ENCODE peak calls at places on chromosomes 12 and 14, in four cellular contexts. R is stomach, U is cardiac muscle cell, Q is psoas muscle. B is an unnamed sample.

GRCh38 chr14:26917086-26917485 is 319.3 kb upstream of the NOVA1 start:
- DNase-seq in U (peak; percentile 24), Q (no peak), R (no peak), B (no peak)

GRCh38 chr14:72054929-72055328 is 122.7 kb downstream of the RGS6 start:
- DNase-seq in U (no peak), Q (no peak), R (no peak), B (no peak)

GRCh38 chr14:92144708-92145107 is 22.9 kb downstream of the CPSF2 start:
- DNase-seq in Q (no peak), R (no peak), U (no peak), B (no peak)

GRCh38 chr14:103006991-103007520 is 50.3 kb downstream of the CDC42BPB start:
- DNase-seq in R (no peak), Q (no peak), U (no peak), B (no peak)

GRCh38 chr12:110007874-110008273 is 8.6 kb downstream of the ANKRD13A start:
- DNase-seq in U (no peak), Q (no peak), R (no peak), B (no peak)

GRCh38 chr12:40634431-40635131 is 57.7 kb upstream of the CNTN1 start:
- DNase-seq in R (no peak), Q (no peak), U (no peak), B (no peak)

GRCh38 chr12:16347391-16348298 is at the start of gene MGST1:
- DNase-seq in Q (peak; percentile 80), R (peak; percentile 79), U (peak; percentile 85), B (peak; percentile 90)

GRCh38 chr12:122918827-122919226 is 22.9 kb upstream of the VPS37B start:
- DNase-seq in U (no peak), Q (no peak), R (no peak), B (no peak)

GRCh38 chr12:47777741-47778558 is 4.9 kb downstream of the SLC48A1 start:
- DNase-seq in Q (peak; percentile 67), U (no peak), R (peak; percentile 67), B (peak; percentile 57)

GRCh38 chr14:81940636-81941035 is 407.0 kb upstream of the SEL1L start:
- DNase-seq in U (no peak), Q (no peak), R (no peak), B (no peak)

GRCh38 chr12:43098766-43099550 is 453.0 kb downstream of the ADAMTS20 start:
- DNase-seq in R (no peak), U (no peak), Q (no peak), B (no peak)

GRCh38 chr12:8077207-8077606 is 4.9 kb upstream of the NECAP1 start:
- DNase-seq in U (no peak), Q (no peak), R (no peak), B (no peak)

GRCh38 chr14:100239200-100239839 is 376 bp downstream of the YY1 start:
- DNase-seq in Q (peak; percentile 68), U (peak; percentile 23), R (no peak), B (peak; percentile 64)

GRCh38 chr14:105665247-105665950 is 139.0 kb downstream of the TMEM121 start:
- DNase-seq in Q (no peak), U (no peak), R (no peak), B (no peak)

GRCh38 chr14:94770251-94770749 is 387 bp upstream of the GSC start:
- DNase-seq in Q (no peak), R (no peak), U (no peak), B (no peak)

GRCh38 chr14:94769413-94770250 is at the start of gene GSC:
- DNase-seq in R (peak; percentile 42), U (peak; percentile 62), Q (peak; percentile 82), B (no peak)

GRCh38 chr14:94767321-94767878 is 2.5 kb downstream of the GSC start:
- DNase-seq in Q (no peak), R (no peak), U (no peak), B (no peak)

GRCh38 chr14:94768521-94769412 is 1.1 kb downstream of the GSC start:
- DNase-seq in U (no peak), R (no peak), Q (peak; percentile 84), B (no peak)

DNA sequence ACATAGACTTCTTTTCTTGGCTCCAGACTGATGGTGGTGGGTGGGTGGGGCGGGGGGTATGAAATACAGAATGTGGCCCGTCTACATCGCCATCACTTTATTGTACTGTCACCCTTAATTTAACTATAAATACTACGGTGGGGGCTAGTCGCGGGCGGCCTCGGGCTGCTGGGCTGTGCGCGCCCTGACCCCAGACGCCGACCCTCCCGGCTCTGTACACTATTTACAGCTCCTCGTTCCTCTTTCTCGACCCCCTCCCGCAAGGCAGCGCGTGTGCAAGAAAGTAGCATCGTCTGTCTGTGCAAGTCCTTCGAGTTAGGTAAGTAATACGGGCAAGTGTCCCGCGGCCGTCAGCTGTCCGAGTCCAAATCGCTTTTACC is 1.8 kb downstream of the GSC start:
- DNase-seq in R (no peak), U (no peak), Q (no peak), B (no peak)
- H3K4me3 ChIP-seq in R (peak overlapping the region; percentile 80), U (peak overlapping the region; percentile 21), Q (peak overlapping the region; percentile 66), B (peak overlapping the region; percentile 58)

GRCh38 chr12:6361834-6362233 is 13.5 kb downstream of the SCNN1A start:
- DNase-seq in R (peak; percentile 79), Q (no peak), U (no peak), B (peak; percentile 76)
- H3K27ac ChIP-seq in R (peak overlapping the region; percentile 90), Q (peak overlapping the region; percentile 60), U (no peak overlapping the region), B (peak overlapping the region; percentile 97)

GRCh38 chr12:81077686-81078441 is at the start of gene ACSS3:
- DNase-seq in Q (peak; percentile 76), R (peak; percentile 26), U (peak; percentile 84), B (peak; percentile 78)
- H3K4me3 ChIP-seq in Q (peak within 1 kb of the TSS; percentile 86), R (peak within 1 kb of the TSS; percentile 51), U (peak within 1 kb of the TSS; percentile 62), B (peak within 1 kb of the TSS; percentile 79)

DNA sequence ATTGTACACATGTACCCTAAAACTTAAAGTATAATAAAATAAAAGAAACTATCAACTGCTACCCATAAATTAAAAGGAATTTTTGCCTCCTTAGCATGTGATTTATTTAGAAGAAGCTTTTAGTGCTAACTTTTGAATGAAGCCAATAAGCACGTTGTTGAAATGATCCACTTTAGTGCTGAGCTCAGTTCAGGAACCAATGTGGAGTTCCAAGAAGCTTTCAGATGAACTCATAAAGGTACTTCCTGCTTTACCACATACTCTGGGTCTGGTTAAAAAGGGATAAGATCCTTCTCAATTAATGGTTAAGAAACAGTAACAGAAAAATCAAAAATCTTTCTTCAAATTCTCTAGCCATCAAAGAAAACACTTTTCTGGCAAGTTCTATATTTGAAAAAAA is 39.4 kb downstream of the TMTC1 start:
- DNase-seq in Q (no peak), R (no peak), U (no peak), B (no peak)
- H3K27ac ChIP-seq in Q (peak overlapping the region; percentile 74), R (no peak overlapping the region), U (peak overlapping the region; percentile 73), B (no peak overlapping the region)